ENCODE peak calls at places on chromosomes 11 and 22, in five cellular contexts. N is CD4-positive, CD25-positive, alpha-beta regulatory T cell; P is CD8-positive, alpha-beta T cell; F is psoas muscle; M is neuronal stem cell. B is an unnamed sample. For H3K4me1 and H3K27me3, the result is how much of the 10 kb centered on the place peaks cover.

GRCh38 chr11:26622201-26622600 is 50.1 kb upstream of the MUC15 start:
- DNase-seq in F (no peak), P (no peak), N (no peak), M (no peak), B (no peak)

GRCh38 chr22:30246962-30247376 is 410 bp upstream of the LIF start:
- DNase-seq in N (no peak), M (no peak), F (no peak), P (no peak), B (no peak)

GRCh38 chr11:91248199-91248807 is 976.3 kb upstream of the FAT3 start:
- DNase-seq in M (peak), P (no peak), N (no peak), F (no peak), B (no peak)

GRCh38 chr22:39215430-39216142 is 29.2 kb downstream of the PDGFB start:
- DNase-seq in M (no peak), F (no peak), P (peak), N (no peak), B (no peak)

GRCh38 chr11:26276798-26277424 is 55.0 kb upstream of the ANO3 start:
- DNase-seq in F (peak), P (peak), N (peak), M (peak), B (peak)

GRCh38 chr11:88384678-88385015 is 47.1 kb upstream of the CTSC start:
- DNase-seq in M (no peak), N (no peak), F (no peak), P (no peak), B (no peak)

GRCh38 chr22:39313258-39314001 is 6.0 kb downstream of the RPL3 start:
- DNase-seq in N (no peak), F (no peak), P (no peak), M (no peak), B (no peak)

GRCh38 chr11:34245043-34245442 is 112.8 kb downstream of the ABTB2 start:
- DNase-seq in M (no peak), P (no peak), N (no peak), F (no peak), B (no peak)

GRCh38 chr22:17726561-17727243 is 47.6 kb downstream of the BID start:
- DNase-seq in P (no peak), F (no peak), M (no peak), N (no peak), B (no peak)

GRCh38 chr11:12234216-12234615 is 123.8 kb downstream of the MICAL2 start:
- DNase-seq in F (no peak), N (no peak), P (no peak), M (no peak), B (no peak)

GRCh38 chr11:116233581-116233980 is 539.2 kb downstream of the BUD13 start:
- DNase-seq in F (no peak), P (no peak), N (no peak), M (no peak), B (no peak)

GRCh38 chr11:12329797-12330196 is 47.6 kb upstream of the PARVA start:
- DNase-seq in N (no peak), F (no peak), P (no peak), M (no peak), B (no peak)

GRCh38 chr11:335779-336665 is 15.4 kb upstream of the IFITM3 start:
- DNase-seq in P (no peak), M (no peak), F (no peak), N (no peak), B (no peak)

GRCh38 chr11:134535029-134536025 is 123.3 kb upstream of the B3GAT1 start:
- DNase-seq in M (no peak), F (no peak), P (no peak), N (no peak), B (no peak)

GRCh38 chr11:121595717-121596156 is 143.0 kb upstream of the SORL1-AS1 start:
- DNase-seq in F (no peak), N (no peak), P (no peak), M (no peak), B (no peak)

GRCh38 chr11:115924744-115925567 is 420.7 kb upstream of the CADM1 start:
- DNase-seq in N (no peak), F (no peak), P (no peak), M (no peak), B (no peak)

GRCh38 chr22:24499706-24500105 is 4.6 kb downstream of the UPB1 start:
- DNase-seq in N (no peak), P (no peak), M (no peak), F (no peak), B (no peak)

GRCh38 chr11:20154381-20154780 is 5.9 kb downstream of the DBX1 start:
- DNase-seq in P (no peak), M (no peak), N (no peak), F (no peak), B (no peak)

GRCh38 chr11:63838682-63839507 is at the start of gene MARK2:
- DNase-seq in N (peak), P (peak), M (peak), F (peak), B (peak)
- H3K4me1 ChIP-seq in N (under half), P (under half), M (under half), F (under half), B (half or more)

GRCh38 chr11:45285289-45285828 is 782 bp downstream of the SYT13 start:
- DNase-seq in F (no peak), N (no peak), M (no peak), P (no peak), B (no peak)
- H3K27me3 ChIP-seq in F (under half), N (under half), M (half or more), P (under half), B (half or more)

DNA sequence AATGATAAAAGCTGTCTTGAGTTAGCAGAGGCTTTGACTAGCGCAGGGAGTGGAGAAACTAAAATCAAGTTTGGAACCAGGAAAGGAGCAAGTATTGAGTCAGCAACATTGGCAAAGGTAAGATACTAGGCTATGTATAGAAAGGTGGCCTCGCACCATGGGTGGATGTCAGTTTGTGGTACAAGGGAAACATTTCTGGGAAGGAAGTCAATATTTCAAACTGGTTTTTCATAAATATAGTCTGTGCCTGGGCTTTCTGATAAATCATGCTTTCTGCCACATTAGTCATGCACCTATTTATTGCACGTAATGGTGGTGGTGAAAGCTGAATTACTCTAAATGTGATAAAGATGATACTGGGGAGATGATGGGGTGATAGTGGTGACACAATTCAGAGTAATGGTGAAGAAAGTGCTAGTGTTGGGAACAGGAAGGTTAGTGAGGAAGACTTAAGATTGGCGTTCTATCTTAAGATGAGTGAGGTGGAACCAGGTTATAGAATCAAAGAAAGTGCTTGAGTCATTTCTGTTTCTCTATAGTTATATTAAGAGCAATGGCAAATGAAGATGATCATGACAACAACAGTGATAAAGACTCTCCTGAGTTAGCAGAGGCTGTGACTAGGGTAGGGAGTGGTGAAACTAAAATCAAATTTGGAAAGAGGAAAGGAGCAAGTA is 729.0 kb downstream of the FAM181B start:
- DNase-seq in M (no peak), F (no peak), P (no peak), N (no peak), B (no peak)
- H3K4me1 ChIP-seq in M (under half), F (under half), P (under half), N (under half), B (under half)

DNA sequence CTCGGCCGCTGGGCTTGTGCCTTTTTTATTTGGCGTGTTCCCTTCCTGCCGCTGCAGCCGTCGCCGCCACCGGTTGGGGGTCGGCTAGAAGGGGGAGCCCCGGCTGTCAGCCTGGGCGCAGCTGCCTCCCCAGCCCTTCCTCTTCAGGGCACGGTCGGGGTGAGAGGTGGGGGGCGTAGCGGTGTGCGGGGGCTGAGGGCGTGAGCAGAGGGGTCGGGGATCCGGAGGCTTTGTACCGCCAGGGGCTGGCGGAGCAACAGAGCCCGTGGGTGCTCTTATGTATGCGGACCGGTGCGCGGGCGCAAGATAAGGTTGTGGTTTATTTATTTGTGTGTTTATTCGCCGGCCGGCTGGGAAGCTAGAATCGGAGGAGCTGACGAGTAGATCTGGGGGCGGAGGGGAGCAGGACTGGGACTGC is 482 bp downstream of the ZBTB16 start:
- DNase-seq in F (peak), M (no peak), P (peak), N (no peak), B (peak)
- H3K27me3 ChIP-seq in F (under half), M (under half), P (under half), N (under half), B (under half)

GRCh38 chr11:44030276-44030932 is 17.4 kb upstream of the ACCSL start:
- DNase-seq in F (no peak), P (no peak), N (no peak), M (peak), B (peak)

GRCh38 chr11:44029507-44029845 is 18.3 kb upstream of the ACCSL start:
- DNase-seq in F (no peak), N (no peak), M (no peak), P (no peak), B (no peak)

GRCh38 chr11:44031549-44031948 is 16.2 kb upstream of the ACCSL start:
- DNase-seq in P (no peak), M (no peak), F (no peak), N (no peak), B (no peak)

GRCh38 chr11:44032304-44033085 is 15.3 kb upstream of the ACCSL start:
- DNase-seq in M (no peak), F (peak), P (no peak), N (no peak), B (peak)

DNA sequence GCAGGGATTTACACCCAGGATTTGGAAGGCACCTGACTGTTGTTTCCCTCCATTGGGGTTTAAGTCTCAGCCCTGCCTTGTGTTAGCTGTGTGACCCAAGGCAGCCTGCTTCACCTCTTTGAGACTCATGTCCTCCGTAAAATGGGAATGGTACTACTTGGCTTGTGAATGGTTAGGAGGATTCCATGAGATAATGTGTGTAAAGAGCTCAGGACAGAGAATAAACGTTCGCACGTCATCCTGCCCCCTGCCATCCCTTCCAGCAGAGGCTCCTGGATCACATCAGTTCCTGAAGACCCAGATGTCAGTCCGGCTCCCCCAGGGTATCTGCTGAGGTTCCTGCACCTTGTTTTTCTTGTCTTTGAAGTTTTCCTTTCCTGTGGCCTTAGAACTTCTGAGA is 16.8 kb upstream of the ACCSL start:
- DNase-seq in F (no peak), M (no peak), N (no peak), P (no peak), B (no peak)
- H3K4me1 ChIP-seq in F (under half), M (under half), N (under half), P (under half), B (under half)

DNA sequence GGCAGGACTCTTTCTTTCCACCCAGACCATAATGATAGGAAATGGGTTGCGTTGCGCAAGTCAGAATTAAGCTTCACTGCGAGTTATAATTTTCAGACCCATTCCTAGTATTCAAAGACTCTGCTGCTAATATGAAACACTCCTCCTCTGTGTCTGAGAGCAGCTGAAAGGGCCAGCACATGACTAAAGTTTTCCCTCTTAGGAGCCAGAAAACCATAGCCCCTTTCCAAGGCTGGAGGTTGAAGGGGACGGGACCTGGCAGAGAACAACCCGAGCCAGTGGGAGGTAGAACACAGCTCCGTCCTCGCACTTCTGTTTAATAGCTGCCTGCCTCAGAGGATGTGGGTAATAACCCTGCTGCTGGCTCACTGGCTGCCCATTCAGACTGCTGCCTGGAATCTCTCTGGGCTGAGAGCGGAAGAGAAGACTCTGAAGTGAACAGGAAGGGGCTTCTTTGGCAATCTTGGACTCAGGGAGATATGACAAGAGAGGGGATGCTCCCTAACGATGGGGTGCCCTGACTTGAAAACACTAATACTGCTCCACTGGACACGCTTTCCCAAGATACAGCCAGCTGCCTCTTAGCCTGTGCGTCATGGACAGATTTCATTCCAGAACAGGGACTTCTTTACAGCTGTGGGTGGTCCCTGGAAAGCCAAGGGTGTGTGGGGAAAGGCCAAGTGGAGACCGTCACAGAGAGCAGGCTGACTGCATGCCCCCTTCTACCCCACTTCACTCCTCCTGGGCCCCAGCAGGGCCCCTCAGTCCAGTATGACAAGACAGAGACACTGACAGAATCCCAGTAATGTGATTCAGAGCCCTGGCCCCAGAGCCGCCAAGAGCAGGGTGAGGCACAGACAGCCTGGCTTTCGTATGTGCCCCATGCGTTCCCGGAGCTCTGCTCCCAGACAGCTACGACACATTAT is 156.9 kb downstream of the FEZ1 start:
- DNase-seq in M (no peak), N (no peak), F (no peak), P (no peak), B (no peak)
- H3K27me3 ChIP-seq in M (under half), N (under half), F (under half), P (under half), B (under half)

GRCh38 chr11:120346233-120346632 is 10.0 kb downstream of the ARHGEF12 start:
- DNase-seq in M (no peak), F (no peak), N (no peak), P (no peak), B (no peak)
- H3K4me1 ChIP-seq in M (under half), F (half or more), N (under half), P (under half), B (half or more)